ENCODE peak calls at places on chromosomes 3 and 15, in nine cellular contexts. O, U, V, J, C, B, F, X and M are unnamed samples.

GRCh38 chr15:75235760-75236729 is 22.1 kb upstream of the GOLGA6C start:
- DNase-seq in O (no peak), U (no peak), V (no peak), J (no peak), C (no peak), B (no peak), F (no peak), X (no peak), M (no peak)

GRCh38 chr3:134370611-134371451 is 3.4 kb downstream of the AMOTL2 start:
- DNase-seq in O (peak), U (no peak), V (no peak), J (no peak), C (no peak), B (no peak), F (no peak), X (no peak), M (no peak)

GRCh38 chr3:13932578-13933295 is 52.9 kb upstream of the WNT7A start:
- DNase-seq in O (peak), U (peak), V (no peak), J (no peak), C (peak), B (no peak), F (no peak), X (no peak), M (no peak)

GRCh38 chr3:140719841-140720240 is 42.0 kb downstream of the TRIM42 start:
- DNase-seq in O (no peak), U (no peak), V (no peak), J (no peak), C (no peak), B (no peak), F (no peak), X (no peak), M (no peak)

GRCh38 chr3:46869440-46869839 is 6.2 kb upstream of the MYL3 start:
- DNase-seq in O (peak), U (no peak), V (no peak), J (no peak), C (no peak), B (no peak), F (no peak), X (no peak), M (no peak)

GRCh38 chr3:62369476-62369743 is 3.9 kb downstream of the FEZF2 start:
- DNase-seq in O (no peak), U (no peak), V (no peak), J (no peak), C (no peak), B (no peak), F (no peak), X (no peak), M (no peak)

GRCh38 chr15:50907866-50908208 is 646 bp upstream of the AP4E1 start:
- DNase-seq in O (peak), U (peak), V (peak), J (peak), C (no peak), B (peak), F (peak), X (peak), M (peak)

GRCh38 chr15:34055868-34056595 is 17.0 kb upstream of the AVEN start:
- DNase-seq in O (peak), U (no peak), V (no peak), J (peak), C (no peak), B (no peak), F (no peak), X (no peak), M (no peak)

GRCh38 chr3:123113889-123114450 is 47.1 kb downstream of the PDIA5 start:
- DNase-seq in O (no peak), U (no peak), V (no peak), J (no peak), C (no peak), B (no peak), F (no peak), X (no peak), M (no peak)

GRCh38 chr3:42508562-42508961 is 6.1 kb downstream of the VIPR1 start:
- DNase-seq in O (no peak), U (no peak), V (no peak), J (no peak), C (no peak), B (no peak), F (no peak), X (no peak), M (no peak)

GRCh38 chr3:168094877-168095610 is 680 bp downstream of the GOLIM4 start:
- DNase-seq in O (peak), U (peak), V (peak), J (peak), C (peak), B (peak), F (peak), X (peak), M (peak)

GRCh38 chr3:107251819-107252218 is 125.4 kb upstream of the CCDC54 start:
- DNase-seq in O (no peak), U (no peak), V (no peak), J (no peak), C (no peak), B (no peak), F (no peak), X (no peak), M (no peak)

GRCh38 chr15:25510146-25510545 is 71.3 kb upstream of the UBE3A start:
- DNase-seq in O (peak), U (no peak), V (no peak), J (peak), C (no peak), B (no peak), F (no peak), X (no peak), M (no peak)

GRCh38 chr3:124993462-124993861 is 58.9 kb upstream of the MUC13 start:
- DNase-seq in O (peak), U (no peak), V (no peak), J (no peak), C (no peak), B (no peak), F (no peak), X (no peak), M (no peak)

GRCh38 chr3:171192176-171192854 is 165.8 kb upstream of the SLC2A2 start:
- DNase-seq in O (peak), U (no peak), V (no peak), J (peak), C (no peak), B (no peak), F (peak), X (no peak), M (no peak)

GRCh38 chr3:186132487-186132886 is 23.6 kb upstream of the ETV5 start:
- DNase-seq in O (no peak), U (no peak), V (no peak), J (no peak), C (no peak), B (no peak), F (no peak), X (no peak), M (no peak)

GRCh38 chr3:102181202-102181920 is 253.5 kb upstream of the ZPLD1 start:
- DNase-seq in O (peak), U (peak), V (no peak), J (peak), C (no peak), B (no peak), F (no peak), X (no peak), M (no peak)

GRCh38 chr3:89059201-89059600 is 48.2 kb upstream of the EPHA3 start:
- DNase-seq in O (peak), U (no peak), V (no peak), J (peak), C (no peak), B (no peak), F (no peak), X (no peak), M (no peak)

GRCh38 chr15:57580866-57581265 is 10.8 kb upstream of the MYZAP start:
- DNase-seq in O (no peak), U (peak), V (no peak), J (no peak), C (no peak), B (peak), F (no peak), X (no peak), M (no peak)

GRCh38 chr3:16399473-16399872 is 114.0 kb downstream of the RFTN1 start:
- DNase-seq in O (peak), U (peak), V (no peak), J (peak), C (peak), B (peak), F (no peak), X (peak), M (no peak)

GRCh38 chr3:186985713-186986364 is 55.5 kb downstream of the ST6GAL1 start:
- DNase-seq in O (no peak), U (no peak), V (peak), J (peak), C (no peak), B (no peak), F (no peak), X (peak), M (no peak)

GRCh38 chr15:70140543-70141375 is 43.0 kb upstream of the TLE3 start:
- DNase-seq in O (peak), U (peak), V (peak), J (no peak), C (no peak), B (peak), F (no peak), X (no peak), M (no peak)

GRCh38 chr3:44398853-44399252 is 60.3 kb downstream of the TCAIM start:
- DNase-seq in O (no peak), U (no peak), V (no peak), J (no peak), C (no peak), B (no peak), F (no peak), X (no peak), M (no peak)

GRCh38 chr3:134364061-134364935 is 9.9 kb downstream of the AMOTL2 start:
- DNase-seq in O (peak), U (peak), V (no peak), J (peak), C (peak), B (peak), F (peak), X (no peak), M (peak)

GRCh38 chr15:82039871-82040270 is 5.9 kb downstream of the MEX3B start:
- DNase-seq in O (no peak), U (no peak), V (peak), J (no peak), C (no peak), B (no peak), F (no peak), X (no peak), M (no peak)

GRCh38 chr3:114558271-114558670 is 264.4 kb downstream of the TIGIT start:
- DNase-seq in O (peak), U (no peak), V (no peak), J (no peak), C (no peak), B (no peak), F (no peak), X (no peak), M (no peak)

GRCh38 chr3:43038010-43038409 is 58.9 kb downstream of the GASK1A start:
- DNase-seq in O (no peak), U (no peak), V (no peak), J (no peak), C (no peak), B (no peak), F (no peak), X (no peak), M (no peak)

GRCh38 chr15:76187151-76187550 is 124.1 kb downstream of the ETFA start:
- DNase-seq in O (no peak), U (no peak), V (no peak), J (no peak), C (no peak), B (no peak), F (no peak), X (no peak), M (no peak)

GRCh38 chr15:84907731-84908130 is 23.3 kb downstream of the SLC28A1 start:
- DNase-seq in O (no peak), U (no peak), V (no peak), J (no peak), C (no peak), B (no peak), F (no peak), X (no peak), M (no peak)

GRCh38 chr15:75982468-75982867 is 29.8 kb downstream of the NRG4 start:
- DNase-seq in O (no peak), U (peak), V (no peak), J (no peak), C (no peak), B (no peak), F (no peak), X (no peak), M (no peak)

GRCh38 chr15:39592500-39592899 is 11.6 kb downstream of the THBS1 start:
- DNase-seq in O (peak), U (no peak), V (no peak), J (peak), C (no peak), B (no peak), F (no peak), X (no peak), M (no peak)

GRCh38 chr3:192156382-192156781 is 571.0 kb downstream of the FGF12 start:
- DNase-seq in O (no peak), U (no peak), V (no peak), J (no peak), C (no peak), B (no peak), F (no peak), X (no peak), M (no peak)

DNA sequence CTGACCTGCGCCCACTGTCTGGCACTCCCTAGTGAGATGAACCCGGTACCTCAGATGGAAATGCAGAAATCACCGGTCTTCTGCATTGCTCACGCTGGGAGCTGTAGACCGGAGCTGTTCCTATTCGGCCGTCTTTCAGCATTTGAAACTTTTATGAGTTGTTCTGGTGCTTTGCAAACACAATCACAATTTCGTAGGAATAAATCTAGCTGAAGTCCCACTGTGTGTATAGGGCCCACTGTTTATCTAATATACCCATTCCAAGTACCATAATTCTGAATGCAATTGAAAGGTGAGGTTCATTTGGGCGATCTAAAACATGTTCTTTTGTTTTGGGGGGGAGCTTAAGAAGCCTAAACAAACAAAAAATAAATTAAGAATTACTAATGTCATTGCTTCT is 572.1 kb downstream of the FGF12 start:
- DNase-seq in O (no peak), U (no peak), V (no peak), J (no peak), C (no peak), B (no peak), F (no peak), X (no peak), M (no peak)
- H2AFZ ChIP-seq in O (no peak), U (peak), V (peak), J (no peak), C (no peak), B (peak), F (no peak), X (peak), M (peak)

GRCh38 chr3:126300761-126301481 is 56.3 kb downstream of the KLF15 start:
- DNase-seq in O (no peak), U (peak), V (no peak), J (no peak), C (no peak), B (no peak), F (no peak), X (no peak), M (no peak)
- TF ChIP-seq EZH2phosphoT487 in O (no peak), U (no peak), V (no peak), J (no peak), C (no peak), B (no peak), F (no peak), X (no peak), M (no peak)

DNA sequence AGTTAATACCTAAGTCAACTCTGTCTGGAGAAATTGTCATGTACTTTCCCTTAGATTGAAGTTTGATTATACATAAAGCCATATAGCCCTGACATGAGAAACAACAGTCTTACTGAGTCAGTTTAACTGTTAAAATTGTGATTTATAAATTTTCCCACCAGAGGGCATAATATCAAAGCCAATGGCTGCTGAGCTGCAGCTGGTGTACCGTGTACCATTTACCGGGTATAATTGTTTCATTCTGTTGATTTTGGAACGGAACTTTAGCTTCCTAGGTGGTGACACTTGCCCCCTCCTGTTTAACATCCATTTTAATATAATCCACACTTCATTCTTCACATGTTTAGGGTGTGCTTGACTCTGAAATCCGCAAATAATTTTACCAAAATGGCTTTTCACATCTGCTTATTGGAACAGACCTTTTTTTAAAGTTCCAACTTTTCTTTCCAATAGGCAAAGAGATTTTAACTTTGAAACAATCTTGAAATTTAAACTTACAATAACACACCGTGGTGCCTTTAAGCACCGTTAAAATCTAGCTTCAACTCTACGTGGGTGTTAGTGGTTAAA is 72.8 kb downstream of the SLC9A9 start:
- DNase-seq in O (peak), U (peak), V (peak), J (peak), C (peak), B (peak), F (peak), X (peak), M (peak)
- H2AFZ ChIP-seq in O (peak), U (no peak), V (peak), J (peak), C (peak), B (peak), F (peak), X (no peak), M (no peak)

DNA sequence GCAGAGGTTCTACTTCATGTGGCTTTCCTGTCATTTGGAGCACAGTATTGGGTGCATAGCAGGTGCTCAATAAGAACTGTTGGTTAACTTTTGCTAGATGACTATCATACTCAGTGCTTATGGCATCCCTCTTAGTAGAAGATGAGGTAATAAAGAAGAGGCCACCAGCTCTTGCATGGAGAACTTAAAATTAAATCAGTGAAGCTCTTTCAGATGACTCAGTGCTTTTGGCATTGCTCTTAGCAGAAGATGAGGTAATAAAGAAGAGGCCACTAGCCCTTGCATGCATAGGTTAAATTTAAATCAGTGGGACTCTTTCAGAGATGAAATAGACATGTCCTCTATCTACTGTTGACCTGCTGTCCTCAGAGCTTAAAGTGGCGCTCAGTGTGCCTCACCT is 109.4 kb upstream of the FGF7 start:
- DNase-seq in O (peak), U (no peak), V (no peak), J (peak), C (no peak), B (no peak), F (no peak), X (no peak), M (no peak)
- TF ChIP-seq EZH2phosphoT487 in O (no peak), U (no peak), V (no peak), J (no peak), C (no peak), B (no peak), F (no peak), X (no peak), M (no peak)

GRCh38 chr3:24237971-24238767 is 256.5 kb downstream of the THRB start:
- DNase-seq in O (peak), U (peak), V (peak), J (peak), C (peak), B (peak), F (peak), X (peak), M (peak)
- H2AFZ ChIP-seq in O (peak), U (peak), V (peak), J (no peak), C (peak), B (no peak), F (peak), X (no peak), M (no peak)

GRCh38 chr15:91338763-91339162 is 238.7 kb downstream of the SV2B start:
- DNase-seq in O (peak), U (peak), V (peak), J (peak), C (no peak), B (peak), F (no peak), X (no peak), M (peak)
- TF ChIP-seq EZH2phosphoT487 in O (no peak), U (no peak), V (no peak), J (no peak), C (no peak), B (no peak), F (no peak), X (no peak), M (no peak)